ENCODE peak calls at places on chromosomes 7 and 10, in eight cellular contexts. V is cardiac fibroblast, Q is fibroblast of the aortic adventitia, N is lower lobe of right lung, A is heart left ventricle, K is GM12865, O is astrocyte of the spinal cord, E is SK-N-SH. Y is an unnamed sample.

GRCh38 chr10:47438857-47439474 is 44.9 kb downstream of the ANXA8 start:
- DNase-seq in V (peak; percentile 84), N (peak; percentile 42), Q (peak; percentile 82), E (peak; percentile 37), K (peak; percentile 28), O (peak; percentile 74), A (peak; percentile 44), Y (peak; percentile 83)

GRCh38 chr10:92880233-92880861 is 32.0 kb downstream of the EXOC6 start:
- DNase-seq in V (peak; percentile 80), K (peak; percentile 50), O (peak; percentile 68), E (peak; percentile 37), N (no peak), Q (peak; percentile 82), A (no peak), Y (peak; percentile 42)

GRCh38 chr10:72416661-72417060 is 61.9 kb upstream of the DNAJB12 start:
- DNase-seq in Q (no peak), V (no peak), A (no peak), K (no peak), E (no peak), N (no peak), O (no peak), Y (no peak)

GRCh38 chr7:78225534-78225933 is 427.0 kb downstream of the PHTF2 start:
- DNase-seq in O (no peak), Q (peak; percentile 24), N (no peak), K (no peak), E (no peak), V (peak; percentile 34), A (no peak), Y (no peak)

GRCh38 chr7:135508853-135509588 is 881 bp downstream of the CNOT4 start:
- DNase-seq in E (peak; percentile 58), V (peak; percentile 34), O (peak; percentile 36), N (no peak), K (peak; percentile 67), Q (peak; percentile 23), A (no peak), Y (peak; percentile 7)

GRCh38 chr7:4713183-4713784 is 31.2 kb downstream of the FOXK1 start:
- DNase-seq in K (peak; percentile 76), Q (no peak), O (peak; percentile 33), V (peak; percentile 31), E (no peak), N (peak; percentile 60), A (no peak), Y (no peak)

GRCh38 chr7:159026271-159027047 is 118.2 kb downstream of the VIPR2 start:
- DNase-seq in O (peak; percentile 67), V (no peak), E (no peak), K (no peak), Q (no peak), N (no peak), A (no peak), Y (peak; percentile 59)

GRCh38 chr7:137304624-137305235 is 38.8 kb downstream of the PTN start:
- DNase-seq in O (peak; percentile 87), K (no peak), E (no peak), Q (peak; percentile 34), N (no peak), A (no peak), V (peak; percentile 38), Y (no peak)

GRCh38 chr10:1229574-1229973 is 173.4 kb downstream of the WDR37 start:
- DNase-seq in E (no peak), O (no peak), Q (no peak), A (no peak), N (no peak), K (no peak), V (no peak), Y (no peak)

GRCh38 chr7:80467069-80467468 is 44.8 kb downstream of the GNAT3 start:
- DNase-seq in N (no peak), V (peak; percentile 58), A (no peak), K (no peak), O (peak; percentile 48), Q (no peak), E (no peak), Y (peak; percentile 12)

GRCh38 chr7:4882742-4883351 is 669 bp downstream of the RADIL start:
- DNase-seq in E (peak; percentile 81), A (no peak), Q (no peak), O (no peak), K (no peak), V (peak; percentile 5), N (no peak), Y (no peak)

GRCh38 chr10:119477444-119477843 is 65.1 kb downstream of the RGS10 start:
- DNase-seq in Q (no peak), A (no peak), O (no peak), K (peak; percentile 78), E (no peak), N (no peak), V (no peak), Y (no peak)

GRCh38 chr7:90681336-90682019 is 85.4 kb downstream of the CDK14 start:
- DNase-seq in A (no peak), K (no peak), N (no peak), V (peak; percentile 54), E (no peak), O (peak; percentile 69), Q (peak; percentile 74), Y (no peak)

GRCh38 chr7:111229181-111229740 is 138.3 kb downstream of the LRRN3 start:
- DNase-seq in E (no peak), Q (no peak), K (no peak), N (no peak), A (no peak), V (no peak), O (no peak), Y (no peak)

GRCh38 chr7:146115665-146116451 is 743 bp upstream of the CNTNAP2 start:
- DNase-seq in A (peak; percentile 33), O (peak; percentile 61), N (peak; percentile 52), V (peak; percentile 63), E (peak; percentile 86), Q (peak; percentile 10), K (peak; percentile 4), Y (peak; percentile 48)

GRCh38 chr10:131079314-131079713 is 232.2 kb downstream of the TCERG1L start:
- DNase-seq in K (no peak), V (no peak), E (no peak), N (no peak), A (no peak), O (no peak), Q (no peak), Y (no peak)

GRCh38 chr10:108789911-108790310 is 1133.4 kb downstream of the XPNPEP1 start:
- DNase-seq in O (peak; percentile 71), A (no peak), E (no peak), K (peak; percentile 38), V (no peak), N (no peak), Q (peak; percentile 58), Y (no peak)

GRCh38 chr7:96654630-96655188 is 54.9 kb downstream of the SEM1 start:
- DNase-seq in A (no peak), K (no peak), Q (no peak), V (no peak), O (no peak), E (no peak), N (no peak), Y (no peak)

GRCh38 chr10:30040597-30040996 is 18.8 kb downstream of the JCAD start:
- DNase-seq in O (no peak), Q (no peak), V (no peak), E (no peak), N (no peak), K (no peak), A (no peak), Y (no peak)

GRCh38 chr7:80942261-80943041 is 23.6 kb upstream of the SEMA3C start:
- DNase-seq in N (no peak), K (no peak), E (peak; percentile 38), Q (peak; percentile 98), O (peak; percentile 98), A (peak; percentile 67), V (peak; percentile 97), Y (peak; percentile 97)

GRCh38 chr10:19347592-19347991 is 299.0 kb downstream of the MALRD1 start:
- DNase-seq in V (peak; percentile 7), K (no peak), A (no peak), Q (peak; percentile 2), N (no peak), O (no peak), E (peak; percentile 2), Y (no peak)
- TF ChIP-seq CTCF in V (peak; percentile 11), K (no peak), A (no peak), Q (peak; percentile 17), N (no peak), O (peak; percentile 37), E (peak; percentile 41), Y (peak; percentile 38)

DNA sequence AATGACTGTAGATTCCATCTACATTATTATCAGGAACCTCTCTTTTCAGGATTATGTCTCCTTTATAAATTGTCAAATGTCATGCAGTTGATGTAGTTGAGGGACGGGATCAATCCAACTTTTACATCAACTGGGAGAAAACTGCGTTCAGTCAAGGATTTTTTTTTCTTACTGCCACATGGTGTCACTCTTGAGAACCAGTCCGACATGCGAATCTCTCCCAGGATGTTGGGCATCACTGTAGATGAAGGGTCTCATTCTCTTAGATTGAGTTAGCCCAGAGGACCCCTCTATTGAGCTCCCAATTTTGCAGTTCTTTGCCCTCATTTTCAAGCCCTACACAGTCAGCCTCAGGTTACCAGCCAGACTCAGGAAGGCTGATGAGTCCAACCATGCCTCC is 120.3 kb upstream of the PTPRZ1 start:
- DNase-seq in K (peak; percentile 20), A (no peak), O (peak; percentile 15), E (peak; percentile 2), Q (peak; percentile 43), V (peak; percentile 39), N (no peak), Y (no peak)
- TF ChIP-seq CTCF in K (peak; percentile 15), A (no peak), O (peak; percentile 45), E (peak; percentile 58), Q (peak; percentile 47), V (peak; percentile 32), N (no peak), Y (peak; percentile 59)

DNA sequence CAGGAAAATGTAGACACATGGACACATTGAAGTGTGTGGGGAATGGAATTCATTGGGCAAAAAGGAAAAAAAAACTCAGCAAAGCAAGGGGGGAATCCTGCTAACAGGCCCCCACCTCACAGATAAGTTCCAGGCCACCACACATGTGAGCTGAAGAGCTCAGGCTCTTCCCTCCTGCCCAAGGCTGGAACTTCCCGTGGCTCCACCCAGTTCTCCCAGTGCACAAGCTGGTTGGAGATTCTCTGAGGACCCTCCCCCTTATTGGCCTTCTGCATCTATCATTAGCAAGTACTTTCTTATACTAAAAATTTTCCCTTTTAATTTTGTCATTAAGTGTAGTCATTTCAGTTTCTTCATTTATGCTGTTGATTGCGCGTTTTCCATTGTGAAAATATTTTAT is 190.8 kb downstream of the CCSER2 start:
- DNase-seq in E (no peak), V (no peak), N (no peak), A (no peak), K (no peak), O (no peak), Q (no peak), Y (no peak)
- TF ChIP-seq CTCF in E (no peak), V (no peak), N (no peak), A (no peak), K (no peak), O (no peak), Q (no peak), Y (no peak)

DNA sequence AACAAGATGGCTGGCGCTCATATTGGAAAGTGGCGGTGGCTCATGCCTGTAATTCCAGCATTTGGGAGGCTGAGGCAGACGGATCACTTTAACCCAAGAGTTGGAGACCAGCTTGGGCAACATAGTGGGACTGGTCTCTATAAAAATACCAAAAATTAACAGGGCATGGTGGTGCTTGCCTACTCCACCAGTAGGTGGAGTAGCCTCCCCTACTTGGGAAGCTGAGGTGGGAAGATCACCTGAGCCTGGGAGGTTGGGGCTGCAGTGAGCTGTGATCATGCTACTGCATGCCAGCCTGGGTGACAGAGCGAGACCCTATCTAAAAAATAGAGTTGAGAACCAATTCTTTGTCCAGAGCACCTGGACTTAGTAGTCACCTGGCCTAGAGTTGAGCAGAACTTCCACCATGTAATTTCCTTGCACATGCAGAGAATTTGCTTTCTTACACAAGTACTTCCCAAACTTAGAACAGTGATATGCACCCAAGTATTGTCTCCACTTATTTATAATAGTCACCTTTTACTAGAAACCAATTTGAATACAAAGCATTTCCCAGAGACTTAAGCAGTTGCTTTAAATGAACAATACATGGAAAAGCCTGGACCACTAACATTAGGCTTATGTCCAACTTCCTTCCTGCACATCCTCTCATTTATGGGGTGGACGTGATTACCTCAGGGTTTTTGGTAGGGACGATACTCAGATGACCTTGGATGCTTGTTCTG is 15.9 kb downstream of the LAMB4 start:
- DNase-seq in N (no peak), A (no peak), V (no peak), E (no peak), Q (no peak), O (no peak), K (peak; percentile 53), Y (no peak)
- TF ChIP-seq CTCF in N (peak; percentile 36), A (peak; percentile 23), V (peak; percentile 59), E (peak; percentile 57), Q (peak; percentile 14), O (peak; percentile 40), K (peak; percentile 74), Y (peak; percentile 71)